ENCODE peak calls at places on chromosome 2, in six cellular contexts. One of them, this sample, is unnamed.

GRCh38 chr2:234249873-234250272 is 199.4 kb downstream of the SPP2 start:
- DNase-seq in A549: peak; percentile 70
- DNase-seq in BE2C: no peak
- DNase-seq in SJSA1: peak; percentile 81
- DNase-seq in A673: no peak
- DNase-seq in lower lobe of right lung: no peak
- DNase-seq in this sample: no peak

GRCh38 chr2:209458018-209458979 is 34.5 kb downstream of the MAP2 start:
- DNase-seq in A549: no peak
- DNase-seq in BE2C: no peak
- DNase-seq in SJSA1: no peak
- DNase-seq in A673: peak; percentile 8
- DNase-seq in lower lobe of right lung: no peak
- DNase-seq in this sample: no peak

GRCh38 chr2:171615071-171615470 is 72.2 kb upstream of the DYNC1I2 start:
- DNase-seq in A549: no peak
- DNase-seq in BE2C: no peak
- DNase-seq in SJSA1: no peak
- DNase-seq in A673: no peak
- DNase-seq in lower lobe of right lung: no peak
- DNase-seq in this sample: no peak

GRCh38 chr2:160353166-160353565 is 140.4 kb downstream of the RBMS1 start:
- DNase-seq in A549: peak; percentile 46
- DNase-seq in BE2C: no peak
- DNase-seq in SJSA1: no peak
- DNase-seq in A673: peak; percentile 55
- DNase-seq in lower lobe of right lung: no peak
- DNase-seq in this sample: no peak

GRCh38 chr2:108263425-108263824 is 23.7 kb downstream of the SULT1C3 start:
- DNase-seq in A549: no peak
- DNase-seq in BE2C: no peak
- DNase-seq in SJSA1: no peak
- DNase-seq in A673: no peak
- DNase-seq in lower lobe of right lung: no peak
- DNase-seq in this sample: no peak

GRCh38 chr2:75277111-75277510 is 77.8 kb upstream of the TACR1 start:
- DNase-seq in A549: peak; percentile 6
- DNase-seq in BE2C: no peak
- DNase-seq in SJSA1: no peak
- DNase-seq in A673: peak; percentile 75
- DNase-seq in lower lobe of right lung: no peak
- DNase-seq in this sample: no peak

GRCh38 chr2:236871500-236872001 is 214.1 kb upstream of the COPS8 start:
- DNase-seq in A549: peak; percentile 59
- DNase-seq in BE2C: no peak
- DNase-seq in SJSA1: peak; percentile 94
- DNase-seq in A673: peak; percentile 73
- DNase-seq in lower lobe of right lung: peak; percentile 74
- DNase-seq in this sample: no peak

GRCh38 chr2:205706769-205707375 is 24.6 kb downstream of the NRP2 start:
- DNase-seq in A549: peak; percentile 77
- DNase-seq in BE2C: no peak
- DNase-seq in SJSA1: peak; percentile 84
- DNase-seq in A673: peak; percentile 36
- DNase-seq in lower lobe of right lung: peak; percentile 72
- DNase-seq in this sample: no peak

GRCh38 chr2:20578895-20579825 is 71.7 kb downstream of the HS1BP3 start:
- DNase-seq in A549: peak; percentile 93
- DNase-seq in BE2C: peak; percentile 92
- DNase-seq in SJSA1: peak; percentile 98
- DNase-seq in A673: peak; percentile 94
- DNase-seq in lower lobe of right lung: peak; percentile 60
- DNase-seq in this sample: no peak

GRCh38 chr2:89825034-89825433 is 1133.6 kb downstream of the RPIA start:
- DNase-seq in A549: no peak
- DNase-seq in BE2C: no peak
- DNase-seq in SJSA1: no peak
- DNase-seq in A673: no peak
- DNase-seq in lower lobe of right lung: no peak
- DNase-seq in this sample: no peak

GRCh38 chr2:108968619-108969018 is 20.4 kb downstream of the EDAR start:
- DNase-seq in A549: no peak
- DNase-seq in BE2C: no peak
- DNase-seq in SJSA1: no peak
- DNase-seq in A673: no peak
- DNase-seq in lower lobe of right lung: no peak
- DNase-seq in this sample: no peak

GRCh38 chr2:60385648-60386047 is 167.8 kb downstream of the BCL11A start:
- DNase-seq in A549: no peak
- DNase-seq in BE2C: no peak
- DNase-seq in SJSA1: no peak
- DNase-seq in A673: no peak
- DNase-seq in lower lobe of right lung: no peak
- DNase-seq in this sample: no peak

GRCh38 chr2:168652997-168653906 is 149.2 kb upstream of the NOSTRIN start:
- DNase-seq in A549: no peak
- DNase-seq in BE2C: no peak
- DNase-seq in SJSA1: no peak
- DNase-seq in A673: no peak
- DNase-seq in lower lobe of right lung: no peak
- DNase-seq in this sample: no peak

GRCh38 chr2:148528356-148529064 is 116.0 kb upstream of the EPC2 start:
- DNase-seq in A549: no peak
- DNase-seq in BE2C: no peak
- DNase-seq in SJSA1: peak; percentile 22
- DNase-seq in A673: no peak
- DNase-seq in lower lobe of right lung: no peak
- DNase-seq in this sample: no peak

GRCh38 chr2:66481100-66481549 is 46.2 kb downstream of the MEIS1 start:
- DNase-seq in A549: peak; percentile 22
- DNase-seq in BE2C: no peak
- DNase-seq in SJSA1: peak; percentile 65
- DNase-seq in A673: peak; percentile 74
- DNase-seq in lower lobe of right lung: no peak
- DNase-seq in this sample: no peak

GRCh38 chr2:8684421-8684884 is 2.6 kb downstream of the ID2 start:
- DNase-seq in A549: peak; percentile 51
- DNase-seq in BE2C: peak; percentile 48
- DNase-seq in SJSA1: no peak
- DNase-seq in A673: peak; percentile 66
- DNase-seq in lower lobe of right lung: no peak
- DNase-seq in this sample: no peak

GRCh38 chr2:61670591-61671503 is 132.7 kb upstream of the XPO1 start:
- DNase-seq in A549: peak; percentile 72
- DNase-seq in BE2C: no peak
- DNase-seq in SJSA1: no peak
- DNase-seq in A673: no peak
- DNase-seq in lower lobe of right lung: no peak
- DNase-seq in this sample: no peak

GRCh38 chr2:37869756-37870155 is 55.3 kb upstream of the RMDN2 start:
- DNase-seq in A549: no peak
- DNase-seq in BE2C: no peak
- DNase-seq in SJSA1: no peak
- DNase-seq in A673: no peak
- DNase-seq in lower lobe of right lung: no peak
- DNase-seq in this sample: no peak
- H3K4me1 ChIP-seq in A549: peaks cover 4% of the 10 kb centered on the region
- H3K4me1 ChIP-seq in BE2C: peaks cover 24% of the 10 kb centered on the region
- H3K4me1 ChIP-seq in SJSA1: peaks cover 5% of the 10 kb centered on the region
- H3K4me1 ChIP-seq in A673: no peaks in the 10 kb centered on the region
- H3K4me1 ChIP-seq in lower lobe of right lung: peaks cover 18% of the 10 kb centered on the region
- H3K4me1 ChIP-seq in this sample: no peaks in the 10 kb centered on the region

DNA sequence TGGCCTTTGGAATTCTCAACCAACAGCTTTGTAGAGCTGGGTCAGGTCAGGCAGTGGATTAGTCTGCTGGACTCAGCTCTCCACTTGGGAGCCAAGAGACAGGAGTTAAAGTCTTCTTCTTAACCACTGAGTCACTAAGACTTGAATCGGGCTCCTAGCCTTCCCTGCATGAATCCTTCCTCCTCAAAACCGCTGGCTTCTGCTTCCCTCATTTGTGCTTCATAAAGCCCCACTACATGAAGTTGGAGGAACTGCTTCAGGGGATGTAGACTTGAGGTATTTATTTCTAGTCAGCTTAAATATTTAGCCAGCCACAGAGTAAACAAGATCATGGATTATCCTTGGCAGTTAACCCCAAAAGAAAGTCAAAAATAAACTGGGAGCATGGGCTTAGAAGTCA is 536.3 kb upstream of the TNP1 start:
- DNase-seq in A549: peak; percentile 14
- DNase-seq in BE2C: no peak
- DNase-seq in SJSA1: no peak
- DNase-seq in A673: no peak
- DNase-seq in lower lobe of right lung: no peak
- DNase-seq in this sample: no peak
- H3K4me1 ChIP-seq in A549: peaks cover 38% of the 10 kb centered on the region
- H3K4me1 ChIP-seq in BE2C: peaks cover 11% of the 10 kb centered on the region
- H3K4me1 ChIP-seq in SJSA1: peaks cover 50% of the 10 kb centered on the region
- H3K4me1 ChIP-seq in A673: no peaks in the 10 kb centered on the region
- H3K4me1 ChIP-seq in lower lobe of right lung: no peaks in the 10 kb centered on the region
- H3K4me1 ChIP-seq in this sample: no peaks in the 10 kb centered on the region

GRCh38 chr2:69163556-69163955 is 150.6 kb downstream of the ANTXR1 start:
- DNase-seq in A549: no peak
- DNase-seq in BE2C: no peak
- DNase-seq in SJSA1: no peak
- DNase-seq in A673: no peak
- DNase-seq in lower lobe of right lung: no peak
- DNase-seq in this sample: no peak

GRCh38 chr2:69163109-69163508 is 150.1 kb downstream of the ANTXR1 start:
- DNase-seq in A549: peak; percentile 90
- DNase-seq in BE2C: no peak
- DNase-seq in SJSA1: peak; percentile 61
- DNase-seq in A673: peak; percentile 23
- DNase-seq in lower lobe of right lung: no peak
- DNase-seq in this sample: no peak

GRCh38 chr2:69166465-69166811 is 153.5 kb downstream of the ANTXR1 start:
- DNase-seq in A549: no peak
- DNase-seq in BE2C: no peak
- DNase-seq in SJSA1: no peak
- DNase-seq in A673: no peak
- DNase-seq in lower lobe of right lung: no peak
- DNase-seq in this sample: no peak

GRCh38 chr2:69165079-69165478 is 152.1 kb downstream of the ANTXR1 start:
- DNase-seq in A549: no peak
- DNase-seq in BE2C: no peak
- DNase-seq in SJSA1: no peak
- DNase-seq in A673: no peak
- DNase-seq in lower lobe of right lung: no peak
- DNase-seq in this sample: no peak

DNA sequence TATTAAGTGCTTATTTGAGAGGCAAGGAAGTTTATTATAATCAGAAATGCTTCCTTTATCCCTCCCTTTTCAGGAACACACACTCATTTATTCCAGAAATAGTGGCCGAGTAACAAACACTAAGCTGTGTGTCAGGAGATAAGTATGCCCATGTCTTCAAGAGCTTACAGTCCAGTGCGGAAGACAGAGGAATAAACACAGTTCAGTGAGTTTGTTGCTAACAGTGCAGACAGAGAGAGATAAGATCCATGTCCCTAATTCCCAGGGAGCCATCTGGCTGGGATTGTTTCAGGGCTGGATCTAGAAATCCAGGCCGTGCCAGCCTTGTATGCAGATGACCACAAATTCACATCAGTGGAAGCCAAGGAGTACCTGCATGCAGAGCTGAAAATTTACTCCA is 151.4 kb downstream of the ANTXR1 start:
- DNase-seq in A549: no peak
- DNase-seq in BE2C: peak; percentile 62
- DNase-seq in SJSA1: peak; percentile 61
- DNase-seq in A673: no peak
- DNase-seq in lower lobe of right lung: no peak
- DNase-seq in this sample: no peak
- H3K4me1 ChIP-seq in A549: peaks cover 50% of the 10 kb centered on the region
- H3K4me1 ChIP-seq in BE2C: peaks cover 18% of the 10 kb centered on the region
- H3K4me1 ChIP-seq in SJSA1: peaks cover 63% of the 10 kb centered on the region
- H3K4me1 ChIP-seq in A673: no peaks in the 10 kb centered on the region
- H3K4me1 ChIP-seq in lower lobe of right lung: peaks cover 49% of the 10 kb centered on the region
- H3K4me1 ChIP-seq in this sample: peaks cover 3% of the 10 kb centered on the region

GRCh38 chr2:134668821-134669220 is 50.0 kb downstream of the TMEM163 start:
- DNase-seq in A549: no peak
- DNase-seq in BE2C: no peak
- DNase-seq in SJSA1: no peak
- DNase-seq in A673: no peak
- DNase-seq in lower lobe of right lung: peak; percentile 69
- DNase-seq in this sample: no peak
- H3K4me1 ChIP-seq in A549: peaks cover 8% of the 10 kb centered on the region
- H3K4me1 ChIP-seq in BE2C: no peaks in the 10 kb centered on the region
- H3K4me1 ChIP-seq in SJSA1: no peaks in the 10 kb centered on the region
- H3K4me1 ChIP-seq in A673: no peaks in the 10 kb centered on the region
- H3K4me1 ChIP-seq in lower lobe of right lung: peaks cover 25% of the 10 kb centered on the region
- H3K4me1 ChIP-seq in this sample: peaks cover 4% of the 10 kb centered on the region

GRCh38 chr2:38533757-38534545 is 68.8 kb downstream of the HNRNPLL start:
- DNase-seq in A549: no peak
- DNase-seq in BE2C: no peak
- DNase-seq in SJSA1: no peak
- DNase-seq in A673: no peak
- DNase-seq in lower lobe of right lung: no peak
- DNase-seq in this sample: no peak
- H3K4me1 ChIP-seq in A549: peaks cover 3% of the 10 kb centered on the region
- H3K4me1 ChIP-seq in BE2C: no peaks in the 10 kb centered on the region
- H3K4me1 ChIP-seq in SJSA1: peaks cover 6% of the 10 kb centered on the region
- H3K4me1 ChIP-seq in A673: peaks cover 3% of the 10 kb centered on the region
- H3K4me1 ChIP-seq in lower lobe of right lung: peaks cover 9% of the 10 kb centered on the region
- H3K4me1 ChIP-seq in this sample: peaks cover under 1% of the 10 kb centered on the region

GRCh38 chr2:229564300-229564907 is 150.0 kb downstream of the DNER start:
- DNase-seq in A549: no peak
- DNase-seq in BE2C: no peak
- DNase-seq in SJSA1: no peak
- DNase-seq in A673: no peak
- DNase-seq in lower lobe of right lung: no peak
- DNase-seq in this sample: no peak

GRCh38 chr2:229562472-229563127 is 151.8 kb downstream of the DNER start:
- DNase-seq in A549: no peak
- DNase-seq in BE2C: no peak
- DNase-seq in SJSA1: no peak
- DNase-seq in A673: peak; percentile 17
- DNase-seq in lower lobe of right lung: no peak
- DNase-seq in this sample: no peak

GRCh38 chr2:229566380-229566779 is 148.0 kb downstream of the DNER start:
- DNase-seq in A549: no peak
- DNase-seq in BE2C: no peak
- DNase-seq in SJSA1: no peak
- DNase-seq in A673: no peak
- DNase-seq in lower lobe of right lung: no peak
- DNase-seq in this sample: no peak

GRCh38 chr2:229563388-229563787 is 151.0 kb downstream of the DNER start:
- DNase-seq in A549: no peak
- DNase-seq in BE2C: no peak
- DNase-seq in SJSA1: no peak
- DNase-seq in A673: no peak
- DNase-seq in lower lobe of right lung: no peak
- DNase-seq in this sample: no peak
- H3K4me1 ChIP-seq in A549: no peaks in the 10 kb centered on the region
- H3K4me1 ChIP-seq in BE2C: no peaks in the 10 kb centered on the region
- H3K4me1 ChIP-seq in SJSA1: no peaks in the 10 kb centered on the region
- H3K4me1 ChIP-seq in A673: no peaks in the 10 kb centered on the region
- H3K4me1 ChIP-seq in lower lobe of right lung: no peaks in the 10 kb centered on the region
- H3K4me1 ChIP-seq in this sample: no peaks in the 10 kb centered on the region

This sample was measured in iPS DF 6.9.